ENCODE peak calls at places on chromosomes 6 and 20, in ten cellular contexts. V is BJ; U is WTC11; H is fibroblast of mammary gland; S is fibroblast of lung; I is CD4-positive, alpha-beta T cell; R is HFF-Myc; N is body of pancreas; L is Calu3; Z is foreskin fibroblast. D is an unnamed sample.

GRCh38 chr6:71556141-71556540 is 267.5 kb downstream of the OGFRL1 start:
- DNase-seq in U (no peak), I (no peak), N (no peak), H (no peak), S (no peak), V (no peak), Z (no peak), L (no peak), R (no peak), D (no peak)

GRCh38 chr20:63739129-63740069 is at the start of gene SLC2A4RG:
- DNase-seq in N (peak), I (peak), R (no peak), V (no peak), L (peak), S (peak), Z (peak), H (peak), U (peak), D (peak)

GRCh38 chr20:8616792-8617191 is 452.1 kb upstream of the PLCB4 start:
- DNase-seq in H (peak), I (no peak), U (no peak), R (no peak), S (no peak), Z (peak), L (no peak), V (peak), N (no peak), D (no peak)

GRCh38 chr20:59751075-59751711 is 146.9 kb downstream of the PHACTR3 start:
- DNase-seq in R (no peak), Z (peak), N (peak), L (peak), S (peak), I (no peak), V (peak), U (peak), H (peak), D (peak)

GRCh38 chr20:48787861-48788375 is 39.9 kb downstream of the PREX1 start:
- DNase-seq in I (no peak), L (no peak), Z (peak), R (peak), U (no peak), H (peak), S (peak), V (peak), N (peak), D (no peak)

GRCh38 chr20:45426621-45427020 is 10.7 kb downstream of the PIGT start:
- DNase-seq in N (no peak), V (no peak), L (no peak), U (no peak), R (no peak), Z (no peak), S (no peak), I (no peak), H (no peak), D (no peak)

GRCh38 chr6:66970373-66970772 is 1263.3 kb upstream of the EYS start:
- DNase-seq in R (no peak), V (no peak), H (no peak), S (peak), U (no peak), N (no peak), L (no peak), Z (no peak), I (no peak), D (no peak)

GRCh38 chr6:36130672-36131516 is 581 bp downstream of the MAPK13 start:
- DNase-seq in H (peak), L (peak), R (no peak), U (peak), N (peak), V (no peak), Z (peak), I (peak), S (no peak), D (peak)

GRCh38 chr6:34459899-34460593 is 5.8 kb upstream of the PACSIN1 start:
- DNase-seq in V (no peak), H (peak), L (peak), S (peak), U (peak), I (peak), Z (peak), N (peak), R (no peak), D (peak)

GRCh38 chr6:11714798-11715285 is 63.8 kb downstream of the ADTRP start:
- DNase-seq in S (no peak), V (no peak), Z (no peak), R (no peak), N (no peak), I (no peak), U (no peak), L (no peak), H (no peak), D (no peak)

GRCh38 chr6:105814745-105815536 is 271.2 kb upstream of the PRDM1 start:
- DNase-seq in I (no peak), L (no peak), V (no peak), S (no peak), U (no peak), H (no peak), Z (no peak), N (no peak), R (no peak), D (no peak)

GRCh38 chr20:44811150-44811685 is 872 bp upstream of the RIMS4 start:
- DNase-seq in I (no peak), L (no peak), U (no peak), V (no peak), H (no peak), Z (no peak), N (no peak), R (no peak), S (no peak), D (peak)

GRCh38 chr20:58361549-58361948 is 27.5 kb upstream of the VAPB start:
- DNase-seq in S (peak), V (peak), U (no peak), H (peak), N (no peak), L (no peak), I (no peak), Z (peak), R (peak), D (no peak)

GRCh38 chr6:14540859-14541540 is 423.4 kb downstream of the CD83 start:
- DNase-seq in S (no peak), R (no peak), H (no peak), N (no peak), U (no peak), Z (no peak), V (no peak), I (no peak), L (no peak), D (no peak)

GRCh38 chr20:59571591-59572314 is 32.6 kb upstream of the PHACTR3 start:
- DNase-seq in I (peak), L (peak), Z (peak), N (peak), U (peak), H (peak), S (peak), R (no peak), V (no peak), D (peak)

GRCh38 chr20:49699200-49699992 is 14.3 kb downstream of the B4GALT5 start:
- DNase-seq in L (no peak), Z (peak), R (no peak), S (peak), U (no peak), N (no peak), V (no peak), H (peak), I (no peak), D (no peak)

GRCh38 chr6:31139599-31139998 is 733 bp upstream of the PSORS1C2 start:
- DNase-seq in L (no peak), U (peak), V (no peak), N (no peak), S (peak), Z (no peak), R (no peak), I (no peak), H (peak), D (no peak)

GRCh38 chr20:62618622-62619529 is 23.4 kb upstream of the SLCO4A1 start:
- DNase-seq in N (no peak), Z (no peak), U (peak), H (no peak), I (peak), S (no peak), R (no peak), L (no peak), V (no peak), D (no peak)

GRCh38 chr6:53161481-53162009 is 12.9 kb upstream of the GCM1 start:
- DNase-seq in R (no peak), U (no peak), S (peak), N (no peak), V (peak), L (no peak), H (no peak), Z (no peak), I (no peak), D (no peak)

GRCh38 chr6:115643762-115644161 is 416.9 kb downstream of the FRK start:
- DNase-seq in Z (peak), U (no peak), N (no peak), V (no peak), L (peak), S (peak), I (no peak), R (no peak), H (peak), D (peak)
- TF ChIP-seq CTCF in Z (peak), U (no peak), N (no peak), V (peak), L (peak), S (no peak), I (no peak), R (peak), H (no peak), D (no peak)

GRCh38 chr6:131655951-131656350 is 18.8 kb downstream of the ENPP3 start:
- DNase-seq in R (no peak), I (no peak), L (no peak), S (no peak), N (no peak), H (no peak), U (no peak), V (no peak), Z (no peak), D (no peak)
- TF ChIP-seq CTCF in R (no peak), I (no peak), L (no peak), S (no peak), N (no peak), H (no peak), U (no peak), V (no peak), Z (no peak), D (peak)

GRCh38 chr6:142698751-142699150 is 246.2 kb downstream of the HIVEP2 start:
- DNase-seq in Z (no peak), U (no peak), S (no peak), H (no peak), L (no peak), V (no peak), N (no peak), I (no peak), R (no peak), D (peak)
- TF ChIP-seq CTCF in Z (peak), U (no peak), S (no peak), H (peak), L (no peak), V (no peak), N (no peak), I (no peak), R (peak), D (peak)

GRCh38 chr20:11549172-11550117 is 368.2 kb upstream of the BTBD3 start:
- DNase-seq in R (no peak), L (no peak), H (no peak), S (no peak), V (no peak), Z (no peak), I (no peak), N (peak), U (no peak), D (no peak)

GRCh38 chr20:11555510-11555909 is 362.2 kb upstream of the BTBD3 start:
- DNase-seq in L (no peak), H (no peak), S (no peak), V (no peak), I (no peak), N (no peak), R (no peak), Z (no peak), U (no peak), D (no peak)

GRCh38 chr20:11556410-11556809 is 361.3 kb upstream of the BTBD3 start:
- DNase-seq in N (no peak), Z (no peak), H (no peak), R (no peak), I (no peak), S (no peak), V (no peak), U (no peak), L (no peak), D (no peak)

GRCh38 chr20:11551491-11551890 is 366.2 kb upstream of the BTBD3 start:
- DNase-seq in U (no peak), L (no peak), S (no peak), I (no peak), N (no peak), H (no peak), Z (no peak), V (no peak), R (no peak), D (no peak)

GRCh38 chr20:11553603-11554002 is 364.1 kb upstream of the BTBD3 start:
- DNase-seq in R (no peak), V (no peak), S (no peak), U (no peak), I (no peak), L (peak), N (no peak), Z (peak), H (peak), D (no peak)
- TF ChIP-seq CTCF in R (peak), V (peak), S (peak), U (no peak), I (no peak), L (no peak), N (no peak), Z (peak), H (peak), D (peak)

GRCh38 chr20:32462900-32463641 is 104.9 kb downstream of the ASXL1 start:
- DNase-seq in R (no peak), U (no peak), V (no peak), Z (no peak), L (no peak), I (no peak), H (no peak), N (peak), S (no peak), D (no peak)

GRCh38 chr20:32464401-32465091 is 106.4 kb downstream of the ASXL1 start:
- DNase-seq in N (no peak), S (no peak), U (no peak), I (no peak), V (no peak), Z (no peak), R (no peak), H (no peak), L (no peak), D (no peak)

GRCh38 chr20:32465092-32465900 is 107.2 kb downstream of the ASXL1 start:
- DNase-seq in S (peak), N (peak), R (peak), U (no peak), H (peak), V (no peak), Z (peak), I (no peak), L (peak), D (no peak)

GRCh38 chr20:32461836-32462600 is 103.9 kb downstream of the ASXL1 start:
- DNase-seq in H (no peak), Z (no peak), U (no peak), I (no peak), N (no peak), L (no peak), V (no peak), R (no peak), S (no peak), D (no peak)

GRCh38 chr20:32463642-32464400 is 105.7 kb downstream of the ASXL1 start:
- DNase-seq in V (no peak), Z (no peak), H (no peak), S (no peak), I (no peak), R (no peak), N (peak), U (no peak), L (no peak), D (no peak)
- TF ChIP-seq CTCF in V (no peak), Z (no peak), H (no peak), S (no peak), I (no peak), R (no peak), N (no peak), U (no peak), L (no peak), D (no peak)

DNA sequence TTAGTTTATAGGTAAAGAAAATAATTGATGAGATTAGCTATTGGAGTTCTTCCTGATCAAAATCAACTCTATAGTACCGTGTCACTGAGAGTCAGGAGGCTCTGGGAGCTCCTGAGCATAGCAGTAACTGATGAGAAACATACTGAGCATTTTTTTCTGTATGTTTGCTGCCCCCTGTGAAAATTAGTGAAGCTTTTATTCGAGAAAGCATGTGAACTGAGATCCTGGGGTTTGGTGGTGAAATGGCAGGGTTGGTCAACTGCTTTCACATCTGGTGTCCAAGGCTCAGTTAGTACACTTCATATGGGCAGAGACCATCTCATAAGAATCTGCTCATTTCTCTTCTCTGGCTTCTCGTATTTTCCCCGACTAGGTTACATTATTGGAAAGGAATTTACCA is 4.1 kb upstream of the ABT1 start:
- DNase-seq in S (no peak), U (no peak), R (no peak), H (peak), I (no peak), N (no peak), L (no peak), V (no peak), Z (no peak), D (no peak)
- TF ChIP-seq CTCF in S (no peak), U (no peak), R (no peak), H (no peak), I (no peak), N (no peak), L (no peak), V (no peak), Z (no peak), D (no peak)

DNA sequence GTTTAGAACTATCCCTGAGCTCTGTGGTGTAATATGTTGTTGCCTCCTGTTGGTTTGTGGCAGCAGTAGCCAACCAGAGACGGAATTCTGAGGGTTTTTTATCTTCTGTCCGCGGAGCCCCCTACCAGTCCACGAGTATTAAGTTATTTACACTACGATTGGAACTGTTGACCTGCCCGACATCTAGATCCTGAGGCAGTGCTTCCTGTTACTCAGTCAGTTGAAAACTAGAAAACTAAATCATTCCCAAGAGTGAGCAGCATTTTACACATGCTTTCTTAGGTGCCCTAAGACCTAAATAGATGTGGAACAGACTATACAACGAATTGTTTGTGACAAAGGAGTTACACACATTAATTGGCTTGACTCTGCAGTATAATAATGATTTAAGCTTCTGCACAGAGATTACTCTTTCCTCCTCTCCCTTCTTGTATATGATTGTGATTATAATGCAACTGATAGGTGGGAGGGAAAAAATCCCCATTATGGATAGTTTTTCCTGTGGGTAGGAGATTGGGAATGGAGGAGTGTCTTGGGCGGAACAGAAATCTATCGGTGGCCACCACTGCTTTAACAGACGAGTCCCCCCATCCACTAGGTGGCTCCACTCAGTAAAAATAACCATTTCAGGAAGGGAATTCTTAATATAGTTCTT is 1.7 kb downstream of the LOC128125822 start:
- DNase-seq in V (no peak), R (peak), U (peak), L (peak), S (peak), H (peak), N (peak), I (peak), Z (peak), D (peak)
- TF ChIP-seq CTCF in V (peak), R (peak), U (peak), L (peak), S (peak), H (peak), N (peak), I (peak), Z (peak), D (peak)